ENCODE peak calls at places on chromosome 20, in nine cellular contexts. O is neural crest cell, H is transverse colon, A is heart right ventricle, C is GM06990, N is GM20000, G is nephron progenitor cell, V is astrocyte of the cerebellum, W is pancreas. U is an unnamed sample.

GRCh38 chr20:10557685-10558084 is 116.1 kb downstream of the JAG1 start:
- DNase-seq in O (no peak), H (no peak), A (no peak), C (no peak), N (no peak), G (no peak), V (no peak), W (no peak), U (no peak)

GRCh38 chr20:4469910-4470309 is 251.8 kb upstream of the PRND start:
- DNase-seq in O (no peak), H (no peak), A (no peak), C (no peak), N (no peak), G (no peak), V (no peak), W (no peak), U (no peak)

GRCh38 chr20:11651138-11651537 is 266.6 kb upstream of the BTBD3 start:
- DNase-seq in O (no peak), H (no peak), A (no peak), C (no peak), N (no peak), G (no peak), V (no peak), W (no peak), U (no peak)

GRCh38 chr20:10219993-10220750 is 1.5 kb downstream of the SNAP25 start:
- DNase-seq in O (no peak), H (no peak), A (no peak), C (no peak), N (no peak), G (no peak), V (no peak), W (no peak), U (no peak)

GRCh38 chr20:13960119-13960518 is 30.3 kb downstream of the SEL1L2 start:
- DNase-seq in O (no peak), H (no peak), A (no peak), C (no peak), N (no peak), G (no peak), V (no peak), W (no peak), U (no peak)

GRCh38 chr20:48234951-48235350 is 449.7 kb upstream of the SULF2 start:
- DNase-seq in O (no peak), H (no peak), A (no peak), C (no peak), N (no peak), G (no peak), V (no peak), W (no peak), U (no peak)

GRCh38 chr20:17676942-17677341 is 5.1 kb downstream of the RRBP1 start:
- DNase-seq in O (no peak), H (no peak), A (no peak), C (no peak), N (no peak), G (no peak), V (no peak), W (no peak), U (no peak)

GRCh38 chr20:10666221-10667076 is 7.3 kb downstream of the JAG1 start:
- DNase-seq in O (no peak), H (no peak), A (no peak), C (no peak), N (no peak), G (no peak), V (no peak), W (no peak), U (no peak)

GRCh38 chr20:59708326-59708725 is 104.0 kb downstream of the PHACTR3 start:
- DNase-seq in O (no peak), H (no peak), A (no peak), C (no peak), N (no peak), G (no peak), V (no peak), W (no peak), U (no peak)

GRCh38 chr20:59706106-59706693 is 101.9 kb downstream of the PHACTR3 start:
- DNase-seq in O (no peak), H (no peak), A (no peak), C (no peak), N (no peak), G (no peak), V (no peak), W (no peak), U (no peak)

GRCh38 chr20:59703046-59703445 is 98.7 kb downstream of the PHACTR3 start:
- DNase-seq in O (no peak), H (no peak), A (no peak), C (no peak), N (no peak), G (no peak), V (no peak), W (no peak), U (no peak)

GRCh38 chr20:59709636-59710035 is 105.3 kb downstream of the PHACTR3 start:
- DNase-seq in O (no peak), H (no peak), A (no peak), C (no peak), N (no peak), G (no peak), V (no peak), W (no peak), U (no peak)

DNA sequence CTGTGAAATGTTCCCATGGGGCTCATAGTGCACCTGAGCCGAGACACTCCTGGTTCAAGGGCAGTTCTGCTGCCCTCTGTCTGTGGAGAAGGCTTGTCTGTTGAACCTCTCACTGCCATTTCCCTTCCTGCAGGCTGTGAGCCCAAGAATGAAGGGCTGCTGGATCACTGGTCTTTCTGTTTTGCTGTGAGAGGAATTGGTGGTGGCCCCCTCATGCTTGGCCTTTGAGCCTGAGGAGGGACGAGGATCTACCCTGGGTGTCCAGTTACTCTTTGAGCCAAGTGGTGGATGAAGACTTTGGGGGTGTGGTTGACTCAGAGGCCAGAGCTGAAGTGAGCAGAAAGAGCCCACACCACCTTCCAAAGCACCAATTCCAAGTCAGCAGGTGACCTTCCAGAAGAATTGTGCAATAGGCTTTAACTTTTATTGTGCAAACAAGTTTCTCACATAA is 101.3 kb downstream of the PHACTR3 start:
- DNase-seq in O (no peak), H (no peak), A (no peak), C (no peak), N (no peak), G (no peak), V (no peak), W (no peak), U (no peak)
- TF ChIP-seq CTCF in O (no peak), H (no peak), A (peak; percentile 6), C (no peak), N (no peak), G (no peak), V (no peak), W (no peak), U (no peak)

GRCh38 chr20:45363611-45364492 is 896 bp downstream of the SYS1 start:
- DNase-seq in O (no peak), H (no peak), A (no peak), C (no peak), N (no peak), G (no peak), V (no peak), W (no peak), U (no peak)

GRCh38 chr20:45366192-45366591 is 3.2 kb downstream of the SYS1 start:
- DNase-seq in O (no peak), H (no peak), A (no peak), C (no peak), N (no peak), G (no peak), V (no peak), W (no peak), U (no peak)

GRCh38 chr20:45365444-45365970 is 2.6 kb downstream of the SYS1 start:
- DNase-seq in O (no peak), H (no peak), A (no peak), C (no peak), N (no peak), G (no peak), V (no peak), W (no peak), U (no peak)

GRCh38 chr20:45361794-45362193 is 1.2 kb upstream of the SYS1 start:
- DNase-seq in O (no peak), H (no peak), A (no peak), C (no peak), N (no peak), G (no peak), V (no peak), W (no peak), U (no peak)

GRCh38 chr20:45362804-45363610 is at the start of gene SYS1:
- DNase-seq in O (peak; percentile 99), H (peak; percentile 99), A (peak; percentile 99), C (peak; percentile 96), N (peak; percentile 94), G (peak; percentile 100), V (peak; percentile 96), W (peak; percentile 99), U (peak; percentile 96)
- TF ChIP-seq CTCF in O (peak; percentile 94), H (peak; percentile 98), A (peak; percentile 95), C (peak; percentile 82), N (peak; percentile 50), G (peak; percentile 83), V (peak; percentile 83), W (peak; percentile 74), U (peak; percentile 74)

GRCh38 chr20:2875690-2876203 is 2.5 kb downstream of the PTPRA start:
- DNase-seq in O (no peak), H (no peak), A (no peak), C (no peak), N (no peak), G (no peak), V (no peak), W (no peak), U (no peak)

GRCh38 chr20:2873010-2873746 is at the start of gene PTPRA:
- DNase-seq in O (peak; percentile 86), H (peak; percentile 94), A (peak; percentile 94), C (peak; percentile 95), N (peak; percentile 98), G (peak; percentile 90), V (peak; percentile 62), W (peak; percentile 91), U (peak; percentile 96)

GRCh38 chr20:2873747-2874041 is 413 bp downstream of the PTPRA start:
- DNase-seq in O (peak; percentile 61), H (peak; percentile 62), A (peak; percentile 57), C (no peak), N (no peak), G (peak; percentile 82), V (no peak), W (peak; percentile 42), U (peak; percentile 73)

GRCh38 chr20:2872304-2873009 is 824 bp upstream of the PTPRA start:
- DNase-seq in O (peak; percentile 45), H (peak; percentile 77), A (peak; percentile 47), C (peak; percentile 83), N (peak; percentile 80), G (peak; percentile 67), V (no peak), W (peak; percentile 61), U (peak; percentile 76)

DNA sequence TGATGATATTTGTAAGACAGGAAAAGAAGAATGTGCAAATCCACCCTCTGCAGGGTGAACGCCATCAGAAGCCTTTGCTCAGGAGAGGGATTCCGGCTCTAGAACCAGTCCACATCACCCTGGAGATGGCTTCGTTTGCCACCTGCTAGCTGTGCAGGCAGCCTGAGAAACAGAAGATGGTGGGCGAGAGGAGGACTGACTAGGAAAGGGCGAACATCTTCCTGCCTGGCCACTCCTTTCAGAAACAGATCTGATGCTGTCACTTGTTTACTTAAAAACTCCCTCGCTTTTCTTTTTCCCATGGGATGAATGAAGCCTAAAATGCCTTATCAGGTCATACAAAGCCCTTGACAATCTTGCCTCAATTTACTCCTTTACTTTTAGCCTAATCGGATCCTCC is 1.2 kb downstream of the PTPRA start:
- DNase-seq in O (no peak), H (no peak), A (no peak), C (no peak), N (no peak), G (no peak), V (no peak), W (no peak), U (peak; percentile 12)
- TF ChIP-seq CTCF in O (no peak), H (no peak), A (no peak), C (no peak), N (no peak), G (no peak), V (no peak), W (no peak), U (no peak)

DNA sequence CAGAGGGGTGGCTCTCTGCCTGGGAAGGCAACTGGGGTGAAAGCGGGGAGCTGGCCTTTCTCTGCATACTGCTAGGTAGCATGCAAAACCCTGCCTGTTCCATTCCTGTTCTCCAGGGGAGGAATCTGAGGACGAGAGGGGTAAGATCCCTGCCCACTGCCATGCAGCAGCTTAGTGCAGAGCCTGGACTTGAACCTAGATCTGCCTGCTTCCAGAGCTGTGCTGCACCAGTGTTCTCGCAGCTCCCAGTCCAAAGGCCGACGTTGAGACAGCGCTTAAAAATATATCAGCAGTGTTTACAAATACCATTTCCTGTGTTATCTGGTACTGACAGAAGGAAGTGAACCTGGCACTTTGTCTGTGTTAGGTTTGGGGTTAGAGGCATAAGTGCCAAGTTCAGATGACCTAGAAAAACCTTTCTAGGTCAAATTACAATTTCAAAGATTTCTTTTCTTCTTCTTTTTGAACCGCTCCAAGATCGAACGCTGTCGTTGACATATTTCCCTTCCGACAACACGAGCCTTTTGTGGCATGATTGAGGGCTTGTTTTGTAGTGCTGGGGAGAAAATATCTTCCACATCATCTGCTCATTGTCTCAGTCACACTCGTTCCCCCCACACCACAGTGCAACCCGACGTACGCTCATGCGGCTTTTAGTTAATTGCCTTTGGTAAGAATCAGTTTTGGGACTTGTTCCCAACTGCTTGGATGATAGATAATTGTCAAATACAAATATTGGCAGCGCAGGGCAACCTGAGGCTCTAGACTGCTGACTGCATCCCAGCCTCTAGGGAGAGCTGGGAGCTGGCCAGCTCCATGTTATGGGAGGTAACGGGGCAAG is 44.6 kb downstream of the TOX2 start:
- DNase-seq in O (no peak), H (peak; percentile 20), A (no peak), C (no peak), N (no peak), G (no peak), V (peak; percentile 39), W (no peak), U (no peak)
- TF ChIP-seq CTCF in O (no peak), H (no peak), A (no peak), C (no peak), N (no peak), G (no peak), V (no peak), W (no peak), U (no peak)